ENCODE peak calls at places on chromosomes 1 and 21, in five cellular contexts. Q is stimulated activated CD8-positive, alpha-beta memory T cell treated with anti-CD3 and anti-CD28 coated beads, Interleukin-15, amount 100 ng/mL, for 4 hours; O is stimulated activated naive B cell treated with anti-CD40 and anti-IgM and Interleukin-4, amounts not matched to agents 10 μg/mL and 1 μg/mL and 100 μg/mL, for 72 hours; Y is kidney glomerular epithelial cell; Z is T-cell. R is an unnamed sample.

GRCh38 chr1:201791051-201791774 is 37.7 kb upstream of the IPO9 start:
- DNase-seq in Q (no peak), O (no peak), Y (no peak), Z (no peak), R (no peak)

GRCh38 chr1:197486948-197487347 is 218.9 kb downstream of the CRB1 start:
- DNase-seq in Q (no peak), O (no peak), Y (no peak), Z (no peak), R (peak)

GRCh38 chr1:19063122-19063521 is 106.6 kb upstream of the IFFO2 start:
- DNase-seq in Q (no peak), O (no peak), Y (no peak), Z (no peak), R (no peak)

GRCh38 chr1:6209661-6210605 is 4.0 kb downstream of the RNF207 start:
- DNase-seq in Q (no peak), O (peak), Y (no peak), Z (no peak), R (no peak)

GRCh38 chr1:116711061-116711582 is 43.1 kb upstream of the CD2 start:
- DNase-seq in Q (no peak), O (no peak), Y (peak), Z (no peak), R (no peak)

GRCh38 chr1:185215911-185216310 is 58.9 kb downstream of the SWT1 start:
- DNase-seq in Q (no peak), O (no peak), Y (no peak), Z (no peak), R (no peak)

GRCh38 chr1:46653405-46653853 is 14.7 kb downstream of the ATPAF1 start:
- DNase-seq in Q (no peak), O (no peak), Y (no peak), Z (no peak), R (peak)

GRCh38 chr1:188949701-188950100 is 1528.0 kb downstream of the BRINP3 start:
- DNase-seq in Q (no peak), O (no peak), Y (no peak), Z (no peak), R (no peak)

GRCh38 chr1:21321963-21322680 is 31.9 kb upstream of the ECE1 start:
- DNase-seq in Q (no peak), O (no peak), Y (no peak), Z (no peak), R (no peak)

GRCh38 chr1:37666241-37666867 is 26.0 kb upstream of the CDCA8 start:
- DNase-seq in Q (no peak), O (no peak), Y (no peak), Z (no peak), R (no peak)

GRCh38 chr1:2962946-2963345 is 58.3 kb upstream of the ACTRT2 start:
- DNase-seq in Q (no peak), O (no peak), Y (no peak), Z (no peak), R (no peak)

GRCh38 chr1:116372186-116372585 is 858 bp upstream of the ATP1A1 start:
- DNase-seq in Q (no peak), O (no peak), Y (no peak), Z (no peak), R (peak)

GRCh38 chr1:76250317-76250716 is 175.8 kb downstream of the ST6GALNAC3 start:
- DNase-seq in Q (no peak), O (no peak), Y (no peak), Z (no peak), R (no peak)

GRCh38 chr1:28045777-28046176 is 42.6 kb downstream of the EYA3 start:
- DNase-seq in Q (no peak), O (no peak), Y (no peak), Z (no peak), R (no peak)

GRCh38 chr1:110857964-110858948 is 14.7 kb upstream of the CD53 start:
- DNase-seq in Q (no peak), O (no peak), Y (no peak), Z (no peak), R (no peak)

GRCh38 chr1:39996396-39997004 is 41.6 kb downstream of the MFSD2A start:
- DNase-seq in Q (no peak), O (no peak), Y (no peak), Z (no peak), R (no peak)

GRCh38 chr1:41672641-41673313 is 188.3 kb upstream of the EDN2 start:
- DNase-seq in Q (no peak), O (no peak), Y (no peak), Z (no peak), R (no peak)

GRCh38 chr1:53328490-53329182 is 766 bp upstream of the LRP8 start:
- DNase-seq in Q (no peak), O (no peak), Y (no peak), Z (peak), R (no peak)

GRCh38 chr1:198018529-198018928 is 101.4 kb downstream of the LHX9 start:
- DNase-seq in Q (no peak), O (no peak), Y (peak), Z (no peak), R (peak)

GRCh38 chr1:87367549-87367948 is 38.9 kb downstream of the LMO4 start:
- DNase-seq in Q (no peak), O (no peak), Y (no peak), Z (no peak), R (no peak)

GRCh38 chr1:24289937-24290595 is 29.1 kb upstream of the GRHL3 start:
- DNase-seq in Q (no peak), O (no peak), Y (peak), Z (no peak), R (no peak)

GRCh38 chr21:31281561-31281960 is 62.5 kb downstream of the TIAM1 start:
- DNase-seq in Q (no peak), O (no peak), Y (no peak), Z (no peak), R (no peak)